ENCODE peak calls at places on chromosomes 2 and 18, in four cellular contexts. P is H1, U is K562, Y is HepG2. B is an unnamed sample.

GRCh38 chr2:84217446-84217845 is 241.6 kb downstream of the SUCLG1 start:
- DNase-seq in P (no peak), U (no peak), Y (no peak), B (no peak)

GRCh38 chr2:120550274-120550673 is 185.4 kb upstream of the GLI2 start:
- DNase-seq in P (no peak), U (no peak), Y (no peak), B (no peak)

GRCh38 chr2:97707428-97708380 is 5.7 kb upstream of the ZAP70 start:
- DNase-seq in P (no peak), U (no peak), Y (no peak), B (no peak)

GRCh38 chr2:95063401-95063958 is 38.0 kb downstream of the MAL start:
- DNase-seq in P (no peak), U (no peak), Y (no peak), B (no peak)

GRCh38 chr2:43269706-43270105 is 43.3 kb upstream of the ZFP36L2 start:
- DNase-seq in P (no peak), U (no peak), Y (no peak), B (no peak)

GRCh38 chr2:140863713-140864112 is 1267.1 kb downstream of the LRP1B start:
- DNase-seq in P (no peak), U (no peak), Y (peak), B (peak)

GRCh38 chr2:159209341-159210306 is 76.9 kb downstream of the WDSUB1 start:
- DNase-seq in P (no peak), U (no peak), Y (no peak), B (peak)

GRCh38 chr2:237438082-237438925 is 24.3 kb upstream of the COL6A3 start:
- DNase-seq in P (no peak), U (no peak), Y (no peak), B (no peak)

GRCh38 chr2:64792995-64793639 is 139.4 kb upstream of the SERTAD2 start:
- DNase-seq in P (no peak), U (no peak), Y (no peak), B (no peak)

GRCh38 chr2:204871246-204871953 is 326.1 kb downstream of the PARD3B start:
- DNase-seq in P (no peak), U (no peak), Y (peak), B (no peak)

GRCh38 chr18:33440011-33440383 is 524 bp downstream of the CCDC178 start:
- DNase-seq in P (peak), U (peak), Y (no peak), B (no peak)

GRCh38 chr2:211391206-211391605 is 834.8 kb downstream of the CPS1 start:
- DNase-seq in P (no peak), U (no peak), Y (no peak), B (no peak)

GRCh38 chr2:170716851-170717598 is 1.9 kb downstream of the SP5 start:
- DNase-seq in P (peak), U (no peak), Y (peak), B (no peak)

GRCh38 chr2:60867848-60868247 is 13.5 kb upstream of the REL start:
- DNase-seq in P (no peak), U (no peak), Y (no peak), B (no peak)

GRCh38 chr2:60998628-60999545 is 18.6 kb upstream of the PEX13 start:
- DNase-seq in P (no peak), U (peak), Y (peak), B (no peak)

GRCh38 chr2:54676656-54677055 is 46.8 kb upstream of the EML6 start:
- DNase-seq in P (no peak), U (no peak), Y (no peak), B (no peak)

GRCh38 chr18:27315001-27315400 is 129.9 kb upstream of the CHST9 start:
- DNase-seq in P (no peak), U (no peak), Y (no peak), B (no peak)

GRCh38 chr2:163735692-163736432 is at the start of gene FIGN:
- DNase-seq in P (peak), U (no peak), Y (peak), B (no peak)

GRCh38 chr2:67451086-67451832 is 54.1 kb downstream of the ETAA1 start:
- DNase-seq in P (no peak), U (no peak), Y (peak), B (no peak)

GRCh38 chr2:173075781-173076556 is at the start of gene MAP3K20:
- DNase-seq in P (no peak), U (peak), Y (peak), B (peak)

GRCh38 chr18:61400016-61400630 is 66.9 kb downstream of the CDH20 start:
- DNase-seq in P (no peak), U (no peak), Y (no peak), B (no peak)

GRCh38 chr18:58991127-58991798 is 126.6 kb downstream of the ZNF532 start:
- DNase-seq in P (no peak), U (no peak), Y (no peak), B (peak)

GRCh38 chr2:100286318-100286717 is 36.0 kb downstream of the LONRF2 start:
- DNase-seq in P (no peak), U (no peak), Y (no peak), B (no peak)

GRCh38 chr2:197306024-197306690 is 4.4 kb downstream of the ANKRD44 start:
- DNase-seq in P (no peak), U (no peak), Y (no peak), B (no peak)

GRCh38 chr2:201964011-201964410 is 69.6 kb upstream of the FZD7 start:
- DNase-seq in P (no peak), U (no peak), Y (no peak), B (no peak)

GRCh38 chr2:70140978-70141753 is 49.7 kb downstream of the C2orf42 start:
- DNase-seq in P (peak), U (peak), Y (peak), B (peak)
- TF ChIP-seq CBX5 in P (no peak), U (no peak), Y (no peak), B (no peak)

GRCh38 chr2:223180463-223180862 is 128.5 kb downstream of the KCNE4 start:
- DNase-seq in P (no peak), U (no peak), Y (no peak), B (no peak)
- TF ChIP-seq CBX5 in P (no peak), U (no peak), Y (no peak), B (no peak)

DNA sequence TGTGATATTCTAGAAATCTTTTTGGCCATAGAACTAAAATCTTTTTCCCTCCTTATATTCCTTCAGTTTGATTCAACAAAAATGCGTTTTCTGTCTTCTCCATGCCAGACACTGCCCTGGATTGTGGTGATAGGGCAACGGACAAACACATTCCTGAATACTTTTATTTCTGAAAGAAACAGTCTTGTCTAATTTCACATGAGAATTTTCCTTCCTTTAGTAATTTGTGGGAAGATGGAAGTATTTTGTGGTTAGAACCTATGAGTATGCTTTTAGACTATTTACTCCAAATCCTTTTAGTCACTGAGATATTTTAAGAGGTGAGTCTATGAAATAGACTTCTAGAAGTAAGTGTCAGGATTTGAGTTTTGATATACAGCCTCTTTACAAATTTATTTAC is 49.6 kb downstream of the COL5A2 start:
- DNase-seq in P (no peak), U (no peak), Y (no peak), B (no peak)
- TF ChIP-seq CBX5 in P (no peak), U (no peak), Y (no peak), B (no peak)

GRCh38 chr2:187640926-187641510 is 86.8 kb upstream of the TFPI start:
- DNase-seq in P (no peak), U (no peak), Y (no peak), B (no peak)

GRCh38 chr2:187642498-187642897 is 88.3 kb upstream of the TFPI start:
- DNase-seq in P (no peak), U (no peak), Y (no peak), B (no peak)

DNA sequence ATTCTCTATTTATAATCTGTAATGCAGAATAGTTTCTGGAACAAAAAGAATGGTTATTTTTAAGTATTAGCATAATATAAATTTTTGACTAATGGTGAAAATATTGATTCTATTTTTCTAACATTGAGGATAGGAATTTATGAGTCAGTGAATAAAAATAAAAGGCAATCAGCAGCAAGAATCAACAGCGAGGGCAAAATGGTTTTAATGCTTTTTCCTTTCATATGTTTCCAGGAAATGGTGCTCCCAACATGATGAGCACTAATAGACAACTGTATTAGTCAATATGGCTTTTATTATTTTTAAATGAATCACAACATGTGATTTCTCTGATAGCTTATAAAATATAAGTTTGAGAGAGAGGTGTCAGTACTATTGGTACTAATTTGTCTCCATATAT is 90.8 kb upstream of the TFPI start:
- DNase-seq in P (no peak), U (no peak), Y (no peak), B (no peak)
- TF ChIP-seq CBX5 in P (no peak), U (no peak), Y (no peak), B (no peak)

DNA sequence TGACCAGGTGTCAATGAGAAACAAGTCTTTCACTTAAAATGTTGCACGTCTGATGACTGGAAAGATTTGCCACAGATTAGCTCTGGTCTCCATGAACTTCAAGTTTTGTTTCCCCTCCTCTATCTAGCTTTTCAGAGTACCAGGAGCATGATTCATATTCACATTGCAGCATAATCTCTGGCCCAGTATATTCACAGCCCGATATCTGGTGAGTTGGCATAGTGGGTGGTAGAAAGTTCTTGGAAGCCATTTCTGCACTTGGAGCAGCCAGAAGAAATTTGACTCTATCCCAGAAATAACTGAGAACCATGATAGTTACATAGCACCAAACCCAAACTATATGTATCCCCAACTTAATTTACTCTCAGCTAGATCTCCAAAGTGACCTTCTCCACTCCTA is 503.9 kb downstream of the PID1 start:
- DNase-seq in P (no peak), U (no peak), Y (no peak), B (no peak)
- TF ChIP-seq CBX5 in P (no peak), U (no peak), Y (no peak), B (no peak)

GRCh38 chr2:45614871-45615270 is 3.8 kb upstream of the SRBD1 start:
- DNase-seq in P (no peak), U (no peak), Y (no peak), B (no peak)
- TF ChIP-seq CBX5 in P (no peak), U (no peak), Y (no peak), B (no peak)

GRCh38 chr2:145617906-145618305 is 1098.0 kb upstream of the ZEB2 start:
- DNase-seq in P (no peak), U (no peak), Y (no peak), B (no peak)

GRCh38 chr2:145617420-145617819 is 1097.5 kb upstream of the ZEB2 start:
- DNase-seq in P (no peak), U (no peak), Y (no peak), B (no peak)

GRCh38 chr2:145626301-145626700 is 1106.4 kb upstream of the ZEB2 start:
- DNase-seq in P (no peak), U (no peak), Y (no peak), B (no peak)

DNA sequence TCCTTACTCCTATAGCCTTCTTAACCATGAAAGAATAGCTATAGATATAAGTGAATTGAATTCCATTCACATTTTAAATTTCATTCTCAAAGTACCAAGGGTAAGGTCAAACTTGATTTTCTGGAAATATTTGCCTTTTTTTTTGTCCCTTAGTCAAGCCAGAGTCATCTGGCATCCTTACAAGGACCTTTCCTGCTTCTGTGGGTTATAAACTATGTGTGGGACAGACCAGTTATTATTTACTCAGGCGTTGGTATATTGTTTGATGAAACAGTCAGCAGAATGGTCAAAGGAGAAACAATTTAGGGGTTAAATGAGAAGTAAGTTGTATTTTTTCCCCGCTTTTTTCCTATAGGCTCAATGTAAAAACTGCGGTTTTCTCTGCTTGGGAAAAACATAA is 1103.2 kb upstream of the ZEB2 start:
- DNase-seq in P (no peak), U (no peak), Y (no peak), B (no peak)
- TF ChIP-seq CBX5 in P (no peak), U (no peak), Y (no peak), B (no peak)